ENCODE peak calls at places on chromosomes 6 and 20, in ten cellular contexts. One of them, this sample, is unnamed.

GRCh38 chr20:38748863-38749153 is 548 bp downstream of the ACTR5 start:
- DNase-seq in AG09319: no peak
- DNase-seq in H54: no peak
- DNase-seq in cortex of kidney: no peak
- DNase-seq in non-pigmented ciliary epithelial cell: no peak
- DNase-seq in NCI-H748 treated with DMSO at 0.1 percent for 48 hours: peak
- DNase-seq in pons: no peak
- DNase-seq in astrocyte of the hippocampus: no peak
- DNase-seq in Calu3: peak
- DNase-seq in OCI-LY7: no peak
- DNase-seq in this sample: no peak

GRCh38 chr6:4272996-4273395 is 137.6 kb upstream of the ECI2 start:
- DNase-seq in AG09319: no peak
- DNase-seq in H54: no peak
- DNase-seq in cortex of kidney: no peak
- DNase-seq in non-pigmented ciliary epithelial cell: no peak
- DNase-seq in NCI-H748 treated with DMSO at 0.1 percent for 48 hours: no peak
- DNase-seq in pons: no peak
- DNase-seq in astrocyte of the hippocampus: no peak
- DNase-seq in Calu3: no peak
- DNase-seq in OCI-LY7: no peak
- DNase-seq in this sample: no peak

GRCh38 chr6:136717297-136717990 is 74.8 kb downstream of the MAP3K5 start:
- DNase-seq in AG09319: no peak
- DNase-seq in H54: no peak
- DNase-seq in cortex of kidney: no peak
- DNase-seq in non-pigmented ciliary epithelial cell: no peak
- DNase-seq in NCI-H748 treated with DMSO at 0.1 percent for 48 hours: no peak
- DNase-seq in pons: peak
- DNase-seq in astrocyte of the hippocampus: peak
- DNase-seq in Calu3: no peak
- DNase-seq in OCI-LY7: peak
- DNase-seq in this sample: no peak

GRCh38 chr20:63702751-63703470 is 4.9 kb downstream of the ARFRP1 start:
- DNase-seq in AG09319: no peak
- DNase-seq in H54: no peak
- DNase-seq in cortex of kidney: no peak
- DNase-seq in non-pigmented ciliary epithelial cell: no peak
- DNase-seq in NCI-H748 treated with DMSO at 0.1 percent for 48 hours: no peak
- DNase-seq in pons: no peak
- DNase-seq in astrocyte of the hippocampus: peak
- DNase-seq in Calu3: no peak
- DNase-seq in OCI-LY7: no peak
- DNase-seq in this sample: no peak

GRCh38 chr6:70394518-70395300 is 18.6 kb upstream of the FAM135A start:
- DNase-seq in AG09319: no peak
- DNase-seq in H54: no peak
- DNase-seq in cortex of kidney: no peak
- DNase-seq in non-pigmented ciliary epithelial cell: no peak
- DNase-seq in NCI-H748 treated with DMSO at 0.1 percent for 48 hours: no peak
- DNase-seq in pons: no peak
- DNase-seq in astrocyte of the hippocampus: no peak
- DNase-seq in Calu3: no peak
- DNase-seq in OCI-LY7: no peak
- DNase-seq in this sample: no peak

GRCh38 chr6:41372526-41373366 is 37.3 kb downstream of the NCR2 start:
- DNase-seq in AG09319: no peak
- DNase-seq in H54: no peak
- DNase-seq in cortex of kidney: no peak
- DNase-seq in non-pigmented ciliary epithelial cell: no peak
- DNase-seq in NCI-H748 treated with DMSO at 0.1 percent for 48 hours: no peak
- DNase-seq in pons: no peak
- DNase-seq in astrocyte of the hippocampus: peak
- DNase-seq in Calu3: no peak
- DNase-seq in OCI-LY7: no peak
- DNase-seq in this sample: peak

GRCh38 chr6:104639671-104640070 is 220.0 kb downstream of the HACE1 start:
- DNase-seq in AG09319: no peak
- DNase-seq in H54: no peak
- DNase-seq in cortex of kidney: no peak
- DNase-seq in non-pigmented ciliary epithelial cell: no peak
- DNase-seq in NCI-H748 treated with DMSO at 0.1 percent for 48 hours: no peak
- DNase-seq in pons: peak
- DNase-seq in astrocyte of the hippocampus: no peak
- DNase-seq in Calu3: no peak
- DNase-seq in OCI-LY7: peak
- DNase-seq in this sample: no peak

GRCh38 chr6:26122005-26122388 is 34.8 kb downstream of the HFE start:
- DNase-seq in AG09319: no peak
- DNase-seq in H54: no peak
- DNase-seq in cortex of kidney: no peak
- DNase-seq in non-pigmented ciliary epithelial cell: no peak
- DNase-seq in NCI-H748 treated with DMSO at 0.1 percent for 48 hours: no peak
- DNase-seq in pons: no peak
- DNase-seq in astrocyte of the hippocampus: no peak
- DNase-seq in Calu3: no peak
- DNase-seq in OCI-LY7: peak
- DNase-seq in this sample: no peak

GRCh38 chr6:14787677-14788076 is 458.2 kb upstream of the JARID2 start:
- DNase-seq in AG09319: no peak
- DNase-seq in H54: no peak
- DNase-seq in cortex of kidney: no peak
- DNase-seq in non-pigmented ciliary epithelial cell: no peak
- DNase-seq in NCI-H748 treated with DMSO at 0.1 percent for 48 hours: no peak
- DNase-seq in pons: no peak
- DNase-seq in astrocyte of the hippocampus: no peak
- DNase-seq in Calu3: no peak
- DNase-seq in OCI-LY7: no peak
- DNase-seq in this sample: no peak

GRCh38 chr20:53216856-53217576 is 244.9 kb downstream of the TSHZ2 start:
- DNase-seq in AG09319: no peak
- DNase-seq in H54: peak
- DNase-seq in cortex of kidney: no peak
- DNase-seq in non-pigmented ciliary epithelial cell: no peak
- DNase-seq in NCI-H748 treated with DMSO at 0.1 percent for 48 hours: peak
- DNase-seq in pons: peak
- DNase-seq in astrocyte of the hippocampus: peak
- DNase-seq in Calu3: peak
- DNase-seq in OCI-LY7: peak
- DNase-seq in this sample: peak

GRCh38 chr20:17281478-17281877 is 54.6 kb downstream of the PCSK2 start:
- DNase-seq in AG09319: no peak
- DNase-seq in H54: no peak
- DNase-seq in cortex of kidney: no peak
- DNase-seq in non-pigmented ciliary epithelial cell: no peak
- DNase-seq in NCI-H748 treated with DMSO at 0.1 percent for 48 hours: peak
- DNase-seq in pons: no peak
- DNase-seq in astrocyte of the hippocampus: peak
- DNase-seq in Calu3: peak
- DNase-seq in OCI-LY7: peak
- DNase-seq in this sample: peak